ENCODE peak calls at places on chromosomes 1 and 21, in six cellular contexts. N, E, I, J, M and S are unnamed samples.

GRCh38 chr1:20480261-20481157 is 5.5 kb downstream of the CAMK2N1 start:
- DNase-seq in N (no peak), E (peak), I (no peak), J (no peak), M (no peak), S (no peak)

GRCh38 chr1:165508291-165508690 is 35.5 kb upstream of the LRRC52 start:
- DNase-seq in N (no peak), E (no peak), I (no peak), J (no peak), M (no peak), S (no peak)

GRCh38 chr1:40185951-40186864 is 25.0 kb downstream of the RLF start:
- DNase-seq in N (peak), E (no peak), I (no peak), J (no peak), M (peak), S (peak)

GRCh38 chr1:41666991-41667631 is 182.6 kb upstream of the EDN2 start:
- DNase-seq in N (no peak), E (no peak), I (no peak), J (no peak), M (peak), S (peak)

GRCh38 chr1:48019714-48020315 is 22.6 kb upstream of the TRABD2B start:
- DNase-seq in N (no peak), E (no peak), I (no peak), J (no peak), M (no peak), S (no peak)

GRCh38 chr1:18324246-18324645 is 156.5 kb upstream of the KLHDC7A start:
- DNase-seq in N (no peak), E (no peak), I (peak), J (no peak), M (no peak), S (no peak)

GRCh38 chr1:220093361-220094015 is 444 bp upstream of the IARS2 start:
- DNase-seq in N (no peak), E (no peak), I (no peak), J (no peak), M (no peak), S (no peak)

GRCh38 chr1:183198463-183198862 is 12.4 kb downstream of the LAMC2 start:
- DNase-seq in N (no peak), E (no peak), I (no peak), J (no peak), M (no peak), S (no peak)

GRCh38 chr1:230176871-230177411 is 109.9 kb downstream of the GALNT2 start:
- DNase-seq in N (no peak), E (no peak), I (peak), J (no peak), M (no peak), S (no peak)

GRCh38 chr1:179706339-179706941 is 36.7 kb upstream of the FAM163A start:
- DNase-seq in N (peak), E (peak), I (peak), J (no peak), M (no peak), S (peak)

GRCh38 chr1:53783056-53783455 is 44.1 kb upstream of the GLIS1 start:
- DNase-seq in N (no peak), E (no peak), I (no peak), J (no peak), M (no peak), S (no peak)

GRCh38 chr21:35198004-35198403 is 148.9 kb upstream of the RUNX1 start:
- DNase-seq in N (no peak), E (no peak), I (no peak), J (no peak), M (no peak), S (no peak)

GRCh38 chr1:115184951-115185331 is 95.6 kb upstream of the TSPAN2 start:
- DNase-seq in N (no peak), E (no peak), I (no peak), J (no peak), M (no peak), S (no peak)

GRCh38 chr1:206472454-206472853 is 2.2 kb downstream of the IKBKE start:
- DNase-seq in N (no peak), E (peak), I (no peak), J (no peak), M (no peak), S (no peak)

GRCh38 chr1:245580651-245581050 is 425.9 kb downstream of the KIF26B start:
- DNase-seq in N (no peak), E (no peak), I (no peak), J (no peak), M (no peak), S (no peak)

GRCh38 chr1:228405200-228405978 is 1.2 kb downstream of the TRIM11 start:
- DNase-seq in N (no peak), E (no peak), I (no peak), J (no peak), M (no peak), S (no peak)

GRCh38 chr21:44962481-44962966 is 22.7 kb downstream of the SLX9 start:
- DNase-seq in N (no peak), E (no peak), I (no peak), J (no peak), M (no peak), S (no peak)

GRCh38 chr21:27807596-27807995 is 840.7 kb upstream of the ADAMTS5 start:
- DNase-seq in N (no peak), E (no peak), I (no peak), J (no peak), M (no peak), S (no peak)

GRCh38 chr1:99106274-99106673 is 101.6 kb upstream of the PLPPR5 start:
- DNase-seq in N (no peak), E (no peak), I (no peak), J (no peak), M (no peak), S (no peak)

GRCh38 chr1:160006312-160006940 is 25.4 kb downstream of the PIGM start:
- DNase-seq in N (peak), E (peak), I (peak), J (peak), M (no peak), S (peak)

GRCh38 chr1:78627321-78627720 is 7.1 kb downstream of the IFI44L start:
- DNase-seq in N (no peak), E (no peak), I (no peak), J (no peak), M (no peak), S (no peak)

GRCh38 chr1:15736666-15737229 is 690 bp downstream of the SLC25A34 start:
- DNase-seq in N (no peak), E (no peak), I (no peak), J (no peak), M (no peak), S (no peak)

GRCh38 chr1:72516826-72517225 is 234.5 kb upstream of the NEGR1 start:
- DNase-seq in N (no peak), E (no peak), I (no peak), J (no peak), M (no peak), S (no peak)

GRCh38 chr1:29249170-29249691 is 12.9 kb downstream of the PTPRU start:
- DNase-seq in N (no peak), E (no peak), I (peak), J (peak), M (no peak), S (no peak)

GRCh38 chr1:19978143-19978542 is 1.3 kb downstream of the PLA2G2A start:
- DNase-seq in N (no peak), E (no peak), I (no peak), J (no peak), M (no peak), S (no peak)

GRCh38 chr21:14737278-14737677 is 191.2 kb upstream of the SAMSN1 start:
- DNase-seq in N (no peak), E (no peak), I (no peak), J (no peak), M (no peak), S (no peak)

GRCh38 chr1:13826591-13826990 is 126.6 kb downstream of the PRDM2 start:
- DNase-seq in N (no peak), E (no peak), I (no peak), J (no peak), M (no peak), S (no peak)

GRCh38 chr1:166322470-166322869 is 155.7 kb upstream of the FAM78B start:
- DNase-seq in N (no peak), E (no peak), I (no peak), J (no peak), M (no peak), S (no peak)

GRCh38 chr1:151980287-151981177 is 13.1 kb downstream of the S100A10 start:
- DNase-seq in N (no peak), E (no peak), I (no peak), J (no peak), M (no peak), S (no peak)

GRCh38 chr21:31781737-31782136 is 49.8 kb upstream of the SCAF4 start:
- DNase-seq in N (no peak), E (no peak), I (no peak), J (no peak), M (no peak), S (no peak)

GRCh38 chr1:36586146-36586545 is 103.4 kb upstream of the CSF3R start:
- DNase-seq in N (no peak), E (no peak), I (peak), J (no peak), M (no peak), S (no peak)

GRCh38 chr1:55005351-55006140 is 6.8 kb downstream of the BSND start:
- DNase-seq in N (no peak), E (no peak), I (peak), J (no peak), M (no peak), S (no peak)

GRCh38 chr1:168565825-168566224 is 10.6 kb upstream of the XCL1 start:
- DNase-seq in N (no peak), E (no peak), I (no peak), J (no peak), M (no peak), S (no peak)

GRCh38 chr1:198495635-198496034 is 44.8 kb downstream of the ATP6V1G3 start:
- DNase-seq in N (no peak), E (no peak), I (no peak), J (no peak), M (no peak), S (no peak)

GRCh38 chr1:155011004-155011416 is 8.4 kb downstream of the ZBTB7B start:
- DNase-seq in N (no peak), E (no peak), I (no peak), J (no peak), M (no peak), S (no peak)

GRCh38 chr1:155012760-155013602 is 10.4 kb downstream of the ZBTB7B start:
- DNase-seq in N (no peak), E (no peak), I (no peak), J (no peak), M (no peak), S (no peak)

GRCh38 chr1:155013632-155014031 is 11.0 kb downstream of the ZBTB7B start:
- DNase-seq in N (no peak), E (no peak), I (peak), J (no peak), M (no peak), S (no peak)

GRCh38 chr1:155011437-155011907 is 8.9 kb downstream of the ZBTB7B start:
- DNase-seq in N (no peak), E (no peak), I (no peak), J (no peak), M (no peak), S (no peak)

DNA sequence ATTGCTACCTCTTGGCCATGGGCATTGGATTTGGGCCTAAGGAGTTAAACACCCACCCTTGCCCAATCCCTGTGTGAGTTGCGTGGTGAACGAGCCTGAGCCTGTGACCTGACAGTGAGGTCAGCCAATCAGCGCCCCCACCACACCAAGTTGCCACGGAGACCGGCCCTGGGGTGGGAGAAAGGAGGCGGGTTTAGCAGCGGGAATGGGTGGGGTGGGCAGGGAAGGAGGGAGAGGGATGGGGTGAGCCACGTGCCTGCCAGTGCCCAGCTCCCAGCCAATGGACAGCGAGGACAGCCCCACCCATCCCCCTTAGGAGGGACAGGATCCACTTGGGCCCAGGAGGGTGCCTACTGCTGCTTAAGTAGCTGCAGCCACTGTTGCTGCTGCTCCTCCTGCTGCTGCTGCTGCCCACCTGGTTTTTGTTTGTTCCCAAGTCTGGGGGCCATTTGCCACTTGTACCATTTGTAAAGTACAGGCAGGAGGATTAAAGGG is 9.5 kb downstream of the ZBTB7B start:
- DNase-seq in N (no peak), E (no peak), I (peak), J (peak), M (no peak), S (no peak)
- TF ChIP-seq POLR2A in N (no peak), E (no peak), I (no peak), J (no peak), M (no peak), S (no peak)

DNA sequence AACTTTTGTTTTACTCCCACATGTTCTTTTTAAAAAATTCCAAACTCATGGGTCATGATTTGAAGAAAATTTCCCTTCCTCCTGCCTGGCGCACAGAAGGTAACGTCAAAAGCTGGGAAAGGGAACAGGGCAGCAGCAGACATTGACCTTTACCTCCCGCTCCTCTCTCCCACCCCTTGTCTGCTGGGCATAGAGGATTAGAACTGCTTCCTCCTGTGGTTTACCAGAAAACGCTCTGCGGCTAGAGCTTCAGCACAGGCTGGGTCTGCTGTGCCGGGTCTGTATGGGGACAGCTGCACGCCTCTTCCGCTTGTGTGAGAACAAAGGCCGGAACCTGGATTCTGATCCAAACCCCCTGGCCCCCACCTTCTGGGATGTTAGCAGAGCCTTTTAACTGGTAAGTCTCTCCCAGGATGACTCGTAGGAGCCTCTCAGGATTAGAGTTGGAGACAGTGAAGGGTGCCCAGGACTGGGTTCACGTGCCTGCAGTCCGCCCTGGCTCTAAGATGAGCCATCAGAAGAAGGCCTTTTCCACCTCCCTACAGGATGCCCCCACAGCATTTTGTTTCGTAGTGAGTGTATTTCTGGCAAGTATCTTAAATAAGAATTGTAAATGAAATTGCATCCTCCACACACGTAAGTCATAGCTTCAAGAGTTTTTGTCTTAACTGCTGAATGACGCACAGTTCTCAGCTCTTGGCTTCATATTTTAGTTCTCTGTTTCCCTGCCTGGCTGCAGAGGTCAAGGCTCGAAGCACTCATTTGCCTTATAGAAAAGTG is 5.2 kb downstream of the H6PD start:
- DNase-seq in N (peak), E (peak), I (no peak), J (no peak), M (no peak), S (peak)
- TF ChIP-seq POLR2AphosphoS5 in N (no peak), E (peak), I (no peak), J (no peak), M (no peak), S (no peak)

GRCh38 chr21:43900078-43900385 is 35.0 kb downstream of the AGPAT3 start:
- DNase-seq in N (no peak), E (no peak), I (peak), J (no peak), M (no peak), S (no peak)

GRCh38 chr21:43902441-43902840 is 37.4 kb downstream of the AGPAT3 start:
- DNase-seq in N (no peak), E (no peak), I (no peak), J (no peak), M (no peak), S (no peak)

GRCh38 chr21:43900690-43901089 is 35.7 kb downstream of the AGPAT3 start:
- DNase-seq in N (no peak), E (no peak), I (no peak), J (no peak), M (no peak), S (no peak)

GRCh38 chr21:43903451-43904091 is 38.5 kb downstream of the AGPAT3 start:
- DNase-seq in N (no peak), E (no peak), I (no peak), J (no peak), M (no peak), S (no peak)

DNA sequence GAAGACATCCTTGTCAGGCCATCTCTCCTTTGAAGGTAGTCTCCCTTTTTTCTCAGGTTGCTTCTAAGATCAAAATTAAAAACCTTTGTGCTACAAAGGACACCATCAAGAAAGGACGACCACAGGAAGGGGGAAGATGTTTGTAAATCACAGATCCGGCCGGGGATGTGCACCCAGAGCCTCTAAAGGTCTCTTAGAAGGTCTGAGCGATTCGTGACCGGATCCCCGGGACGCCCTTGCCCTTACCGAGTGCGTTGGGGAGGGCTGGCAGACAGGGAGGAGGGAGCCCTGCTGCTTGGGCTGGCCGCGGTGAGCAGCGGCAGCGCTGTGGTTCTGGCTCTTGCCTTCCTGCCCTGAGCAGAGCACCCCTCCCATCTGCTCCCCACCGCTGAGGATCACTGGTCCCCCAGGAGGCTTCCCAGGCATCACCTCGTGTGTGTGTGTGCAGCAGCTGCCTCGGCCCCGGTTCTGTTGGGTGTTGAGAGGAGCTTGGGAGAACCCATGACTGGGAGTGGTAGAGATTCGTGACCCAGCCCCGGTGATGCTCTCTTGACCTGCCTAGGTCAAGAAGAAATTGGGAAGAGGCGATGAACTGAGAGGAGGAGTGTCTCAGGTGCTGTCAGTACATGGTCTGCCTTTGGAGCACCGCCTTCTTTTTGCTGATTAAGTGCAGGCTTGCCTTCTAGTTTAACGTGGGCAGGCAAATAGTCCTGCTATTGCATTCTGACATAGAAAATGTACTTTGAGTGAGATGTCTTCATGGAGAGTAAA is 34.5 kb downstream of the AGPAT3 start:
- DNase-seq in N (no peak), E (no peak), I (no peak), J (no peak), M (no peak), S (no peak)
- TF ChIP-seq TAF1 in N (no peak), E (no peak), I (no peak), J (no peak), M (no peak), S (no peak)

DNA sequence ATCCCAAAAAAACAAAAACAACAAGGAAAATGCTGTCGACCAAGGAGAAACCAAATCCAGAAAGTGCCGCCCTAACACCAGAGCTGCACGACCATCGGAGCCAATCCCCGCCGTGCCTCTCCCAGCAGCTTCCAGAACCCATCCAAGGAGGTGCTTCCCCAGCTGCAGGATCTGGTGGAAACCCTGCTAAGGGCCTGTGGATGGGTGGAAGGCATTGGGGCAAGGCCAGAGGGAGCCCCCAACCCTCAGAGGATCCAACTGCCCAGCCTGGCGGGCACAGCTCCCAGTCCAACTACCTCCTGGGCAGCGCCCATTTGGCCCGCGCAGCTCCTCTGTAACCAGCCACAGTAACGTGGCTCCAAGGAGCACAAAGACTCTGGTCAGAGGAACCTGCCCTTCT is 81.6 kb downstream of the NPHP4 start:
- DNase-seq in N (no peak), E (no peak), I (no peak), J (no peak), M (no peak), S (no peak)
- TF ChIP-seq POLR2A in N (no peak), E (no peak), I (no peak), J (no peak), M (no peak), S (no peak)

DNA sequence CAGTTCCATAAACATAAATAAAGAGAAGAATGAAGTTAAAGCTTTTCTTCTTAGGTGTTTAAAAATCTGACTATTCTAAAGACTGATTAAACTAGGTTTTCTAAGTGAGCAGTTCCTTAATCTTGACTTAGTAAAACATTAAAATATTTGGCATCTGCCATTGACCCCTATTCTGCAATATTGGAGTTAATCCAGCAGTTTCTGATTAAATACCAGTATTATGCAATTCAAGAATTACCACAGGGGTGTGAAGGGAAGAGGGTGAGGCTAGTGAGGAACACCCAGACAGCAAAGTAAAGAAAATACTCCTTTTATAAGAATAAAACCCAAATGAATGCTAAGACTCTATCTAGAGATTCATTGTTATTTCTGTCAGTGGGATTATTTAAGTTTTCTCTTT is 40.9 kb downstream of the CLIC4 start:
- DNase-seq in N (no peak), E (no peak), I (no peak), J (no peak), M (no peak), S (no peak)
- TF ChIP-seq POLR2AphosphoS5 in N (no peak), E (no peak), I (no peak), J (no peak), M (no peak), S (no peak)